ENCODE peak calls at places on chromosomes 5 and 9, in seven cellular contexts. F is A549, J is HepG2, E is SK-N-SH, L is GM23338, G is HCT116, X is GM12878. O is an unnamed sample.

GRCh38 chr9:121357011-121357410 is 13.0 kb downstream of the STOM start:
- DNase-seq in E (no peak), L (no peak), J (no peak), F (no peak), G (no peak), X (no peak), O (no peak)

GRCh38 chr9:69392826-69393225 is 67.8 kb downstream of the ENTREP1 start:
- DNase-seq in G (no peak), E (no peak), J (no peak), F (no peak), X (no peak), L (no peak), O (no peak)

GRCh38 chr9:9961487-9961886 is 651.3 kb downstream of the PTPRD start:
- DNase-seq in L (no peak), X (no peak), F (no peak), G (no peak), J (no peak), E (peak; percentile 27), O (no peak)

GRCh38 chr5:1789838-1790462 is 9.7 kb downstream of the MRPL36 start:
- DNase-seq in G (no peak), J (no peak), F (no peak), E (no peak), L (no peak), X (no peak), O (no peak)

GRCh38 chr9:5389109-5389732 is 48.5 kb downstream of the PLGRKT start:
- DNase-seq in L (no peak), E (no peak), F (no peak), X (peak; percentile 45), G (no peak), J (no peak), O (no peak)

GRCh38 chr5:173671121-173671949 is 54.9 kb upstream of the BOD1 start:
- DNase-seq in F (no peak), G (no peak), E (no peak), X (no peak), J (peak; percentile 60), L (no peak), O (no peak)

GRCh38 chr5:42691413-42691861 is 65.2 kb upstream of the CCDC152 start:
- DNase-seq in F (no peak), G (no peak), E (no peak), X (no peak), L (no peak), J (no peak), O (peak; percentile 9)

GRCh38 chr5:43065384-43066230 is 25.5 kb upstream of the ANXA2R start:
- DNase-seq in F (peak; percentile 64), L (peak; percentile 17), E (no peak), J (no peak), X (no peak), G (no peak), O (no peak)

GRCh38 chr9:135887585-135888050 is 19.7 kb downstream of the CAMSAP1 start:
- DNase-seq in J (no peak), E (no peak), F (no peak), G (no peak), L (peak; percentile 76), X (peak; percentile 19), O (no peak)

GRCh38 chr9:77224750-77225312 is 47.5 kb downstream of the VPS13A start:
- DNase-seq in G (no peak), E (no peak), F (no peak), J (no peak), X (no peak), L (no peak), O (no peak)

GRCh38 chr5:68171101-68171558 is 44.4 kb upstream of the PIK3R1 start:
- DNase-seq in F (no peak), G (no peak), L (no peak), X (no peak), E (no peak), J (no peak), O (no peak)

GRCh38 chr5:86623785-86624483 is 6.2 kb downstream of the COX7C start:
- DNase-seq in L (no peak), E (no peak), J (no peak), G (no peak), F (no peak), X (no peak), O (no peak)

GRCh38 chr9:112032733-112033132 is 136.1 kb downstream of the UGCG start:
- DNase-seq in J (no peak), F (no peak), G (no peak), E (no peak), L (no peak), X (no peak), O (no peak)

GRCh38 chr5:74903165-74903787 is 37.1 kb upstream of the FAM169A start:
- DNase-seq in L (peak; percentile 93), F (peak; percentile 57), X (no peak), G (peak; percentile 72), E (peak; percentile 30), J (peak; percentile 66), O (peak; percentile 35)

GRCh38 chr9:72946318-72946717 is 6.5 kb downstream of the ALDH1A1 start:
- DNase-seq in L (no peak), X (no peak), F (peak; percentile 32), J (no peak), E (no peak), G (no peak), O (no peak)

GRCh38 chr9:131407717-131408195 is 13.9 kb downstream of the PRRC2B start:
- DNase-seq in G (no peak), E (no peak), X (no peak), J (peak; percentile 44), L (peak; percentile 82), F (peak; percentile 45), O (peak; percentile 61)

GRCh38 chr5:32504923-32505596 is 60.5 kb upstream of the ZFR start:
- DNase-seq in L (peak; percentile 26), X (no peak), F (no peak), G (no peak), E (peak; percentile 86), J (no peak), O (peak; percentile 31)

GRCh38 chr5:11319851-11320580 is 559.0 kb upstream of the DAP start:
- DNase-seq in E (no peak), X (no peak), F (no peak), J (peak; percentile 10), G (no peak), L (no peak), O (no peak)

GRCh38 chr5:123610665-123611406 is 98.9 kb downstream of the CSNK1G3 start:
- DNase-seq in X (peak; percentile 17), L (peak; percentile 78), F (peak; percentile 68), G (peak; percentile 54), J (peak; percentile 54), E (peak; percentile 23), O (peak; percentile 59)

GRCh38 chr5:91417219-91417618 is 34.1 kb upstream of the ARRDC3 start:
- DNase-seq in F (no peak), G (no peak), L (no peak), J (no peak), E (no peak), X (no peak), O (no peak)

GRCh38 chr9:38318755-38319495 is 73.6 kb upstream of the ALDH1B1 start:
- DNase-seq in F (peak; percentile 10), X (peak; percentile 90), J (no peak), G (no peak), E (peak; percentile 53), L (no peak), O (no peak)

GRCh38 chr5:60630179-60630578 is 69.8 kb downstream of the DEPDC1B start:
- DNase-seq in G (no peak), L (no peak), F (no peak), E (no peak), X (no peak), J (no peak), O (no peak)
- TF ChIP-seq REST in G (no peak), L (no peak), F (no peak), E (no peak), X (no peak), J (no peak), O (no peak)

DNA sequence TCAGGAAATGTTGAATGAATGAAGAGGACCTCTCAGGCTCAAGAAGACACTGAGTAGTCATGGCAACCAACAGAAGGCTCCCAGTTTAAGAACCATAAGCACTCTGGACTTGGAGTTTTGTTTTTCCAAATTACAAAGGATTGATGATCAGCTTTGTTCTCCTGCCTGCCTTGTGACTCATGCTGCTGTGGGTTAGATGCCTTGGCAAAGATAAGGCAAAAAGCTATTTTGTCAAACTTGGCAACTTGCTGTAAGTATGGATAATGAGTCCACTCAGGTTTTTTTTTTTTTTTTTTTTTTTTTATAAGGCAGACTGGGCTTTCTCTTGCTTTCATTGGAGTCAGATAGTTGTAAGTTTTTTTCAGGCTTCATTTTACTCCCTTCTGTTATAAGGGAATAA is 365.0 kb downstream of the TMEM232 start:
- DNase-seq in L (no peak), X (no peak), F (no peak), J (no peak), G (no peak), E (no peak), O (no peak)
- TF ChIP-seq REST in L (no peak), X (no peak), F (no peak), J (no peak), G (no peak), E (peak; percentile 42), O (no peak)

GRCh38 chr5:176438959-176439757 is 9.0 kb upstream of the FAF2 start:
- DNase-seq in L (no peak), J (peak; percentile 94), F (peak; percentile 74), X (no peak), E (no peak), G (no peak), O (no peak)
- TF ChIP-seq REST in L (no peak), J (no peak), F (no peak), X (no peak), E (peak; percentile 33), G (no peak), O (no peak)

DNA sequence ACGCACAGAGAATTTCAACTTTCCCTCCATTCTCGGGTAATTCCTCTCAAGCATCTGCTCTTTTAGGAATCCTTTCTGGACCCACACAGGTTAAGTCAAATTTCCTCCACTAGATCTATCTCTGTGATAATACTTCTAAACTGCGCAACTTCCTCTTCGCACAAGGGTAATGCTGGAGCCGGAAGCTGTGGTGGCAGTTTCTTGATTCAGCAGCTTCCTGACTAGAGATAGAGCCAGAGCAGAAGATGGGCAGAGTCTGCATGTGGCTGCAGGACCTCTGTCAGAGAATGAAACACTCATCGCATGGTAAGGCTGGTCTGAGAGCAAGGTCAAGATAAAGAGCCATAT is 11.1 kb upstream of the CDC42SE2 start:
- DNase-seq in X (peak; percentile 81), G (no peak), J (no peak), L (no peak), E (no peak), F (no peak), O (peak; percentile 52)
- TF ChIP-seq REST in X (no peak), G (no peak), J (no peak), L (no peak), E (no peak), F (no peak), O (no peak)

GRCh38 chr9:113274474-113275146 is 762 bp downstream of the CDC26 start:
- DNase-seq in F (peak; percentile 66), G (peak; percentile 48), J (peak; percentile 69), X (peak; percentile 35), L (peak; percentile 91), E (peak; percentile 57), O (peak; percentile 78)
- TF ChIP-seq REST in F (no peak), G (no peak), J (no peak), X (no peak), L (no peak), E (no peak), O (no peak)

GRCh38 chr9:107683566-107683965 is 194.0 kb upstream of the KLF4 start:
- DNase-seq in L (no peak), F (no peak), X (no peak), G (no peak), J (no peak), E (no peak), O (no peak)
- TF ChIP-seq REST in L (no peak), F (no peak), X (no peak), G (no peak), J (no peak), E (no peak), O (no peak)